ENCODE peak calls at places on chromosome 4, in seven cellular contexts. One of them, this sample, is unnamed.

GRCh38 chr4:15689540-15689939 is 7.9 kb downstream of the FAM200B start:
- DNase-seq in IMR-90: peak
- DNase-seq in sigmoid colon: no peak
- DNase-seq in HepG2: no peak
- DNase-seq in A549: no peak
- DNase-seq in breast epithelium: no peak
- DNase-seq in transverse colon: no peak
- DNase-seq in this sample: no peak

GRCh38 chr4:80036949-80037348 is 36.1 kb downstream of the ANTXR2 start:
- DNase-seq in sigmoid colon: no peak
- DNase-seq in HepG2: no peak
- DNase-seq in transverse colon: no peak
- DNase-seq in IMR-90: peak
- DNase-seq in A549: no peak
- DNase-seq in breast epithelium: no peak
- DNase-seq in this sample: peak

GRCh38 chr4:168852387-168852786 is 157.7 kb downstream of the CBR4 start:
- DNase-seq in HepG2: no peak
- DNase-seq in transverse colon: no peak
- DNase-seq in IMR-90: no peak
- DNase-seq in breast epithelium: no peak
- DNase-seq in sigmoid colon: no peak
- DNase-seq in A549: no peak
- DNase-seq in this sample: no peak

GRCh38 chr4:123546123-123546654 is 149.6 kb downstream of the SPRY1 start:
- DNase-seq in sigmoid colon: no peak
- DNase-seq in transverse colon: peak
- DNase-seq in IMR-90: no peak
- DNase-seq in A549: no peak
- DNase-seq in breast epithelium: no peak
- DNase-seq in HepG2: peak
- DNase-seq in this sample: no peak

GRCh38 chr4:126539771-126540170 is 1093.0 kb upstream of the INTU start:
- DNase-seq in sigmoid colon: no peak
- DNase-seq in breast epithelium: no peak
- DNase-seq in transverse colon: no peak
- DNase-seq in A549: no peak
- DNase-seq in HepG2: no peak
- DNase-seq in IMR-90: no peak
- DNase-seq in this sample: no peak

GRCh38 chr4:148540622-148541326 is 98.6 kb upstream of the NR3C2 start:
- DNase-seq in IMR-90: no peak
- DNase-seq in breast epithelium: no peak
- DNase-seq in HepG2: no peak
- DNase-seq in transverse colon: peak
- DNase-seq in A549: no peak
- DNase-seq in sigmoid colon: no peak
- DNase-seq in this sample: no peak

GRCh38 chr4:28287837-28288236 is 1427.2 kb downstream of the STIM2 start:
- DNase-seq in transverse colon: no peak
- DNase-seq in HepG2: no peak
- DNase-seq in breast epithelium: no peak
- DNase-seq in A549: peak
- DNase-seq in IMR-90: peak
- DNase-seq in sigmoid colon: no peak
- DNase-seq in this sample: no peak

GRCh38 chr4:152577708-152578421 is 42.0 kb upstream of the FBXW7 start:
- DNase-seq in breast epithelium: no peak
- DNase-seq in A549: no peak
- DNase-seq in transverse colon: no peak
- DNase-seq in sigmoid colon: no peak
- DNase-seq in IMR-90: no peak
- DNase-seq in HepG2: no peak
- DNase-seq in this sample: no peak

GRCh38 chr4:145189981-145190380 is 9.6 kb upstream of the OTUD4 start:
- DNase-seq in breast epithelium: no peak
- DNase-seq in IMR-90: peak
- DNase-seq in sigmoid colon: no peak
- DNase-seq in HepG2: no peak
- DNase-seq in A549: no peak
- DNase-seq in transverse colon: no peak
- DNase-seq in this sample: no peak

GRCh38 chr4:153205028-153205648 is 895 bp downstream of the TRIM2 start:
- DNase-seq in transverse colon: peak
- DNase-seq in sigmoid colon: no peak
- DNase-seq in A549: no peak
- DNase-seq in breast epithelium: no peak
- DNase-seq in IMR-90: no peak
- DNase-seq in HepG2: peak
- DNase-seq in this sample: no peak

GRCh38 chr4:167616471-167616870 is 382.2 kb upstream of the SPOCK3 start:
- DNase-seq in IMR-90: no peak
- DNase-seq in A549: no peak
- DNase-seq in sigmoid colon: no peak
- DNase-seq in transverse colon: no peak
- DNase-seq in breast epithelium: no peak
- DNase-seq in HepG2: no peak
- DNase-seq in this sample: no peak

GRCh38 chr4:20087512-20087911 is 164.2 kb upstream of the SLIT2 start:
- DNase-seq in IMR-90: no peak
- DNase-seq in A549: no peak
- DNase-seq in HepG2: no peak
- DNase-seq in sigmoid colon: no peak
- DNase-seq in breast epithelium: no peak
- DNase-seq in transverse colon: no peak
- DNase-seq in this sample: no peak

GRCh38 chr4:172813359-172813923 is 355.2 kb upstream of the GALNT7 start:
- DNase-seq in breast epithelium: no peak
- DNase-seq in sigmoid colon: no peak
- DNase-seq in HepG2: no peak
- DNase-seq in IMR-90: peak
- DNase-seq in A549: no peak
- DNase-seq in transverse colon: no peak
- DNase-seq in this sample: no peak

GRCh38 chr4:140718240-140718639 is 37.9 kb downstream of the TBC1D9 start:
- DNase-seq in HepG2: no peak
- DNase-seq in transverse colon: no peak
- DNase-seq in sigmoid colon: no peak
- DNase-seq in A549: no peak
- DNase-seq in breast epithelium: no peak
- DNase-seq in IMR-90: peak
- DNase-seq in this sample: no peak

GRCh38 chr4:145564540-145564939 is 54.6 kb upstream of the MMAA start:
- DNase-seq in HepG2: no peak
- DNase-seq in breast epithelium: no peak
- DNase-seq in sigmoid colon: no peak
- DNase-seq in IMR-90: no peak
- DNase-seq in transverse colon: no peak
- DNase-seq in A549: no peak
- DNase-seq in this sample: no peak

GRCh38 chr4:17771284-17771908 is 10.0 kb downstream of the FAM184B start:
- DNase-seq in A549: no peak
- DNase-seq in transverse colon: no peak
- DNase-seq in sigmoid colon: no peak
- DNase-seq in breast epithelium: no peak
- DNase-seq in IMR-90: no peak
- DNase-seq in HepG2: no peak
- DNase-seq in this sample: no peak

GRCh38 chr4:22417408-22417807 is 98.5 kb downstream of the ADGRA3 start:
- DNase-seq in HepG2: no peak
- DNase-seq in A549: no peak
- DNase-seq in transverse colon: no peak
- DNase-seq in IMR-90: no peak
- DNase-seq in sigmoid colon: no peak
- DNase-seq in breast epithelium: no peak
- DNase-seq in this sample: no peak

GRCh38 chr4:726235-726787 is 20.7 kb downstream of the PCGF3 start:
- DNase-seq in HepG2: no peak
- DNase-seq in IMR-90: peak
- DNase-seq in breast epithelium: no peak
- DNase-seq in sigmoid colon: no peak
- DNase-seq in transverse colon: no peak
- DNase-seq in A549: no peak
- DNase-seq in this sample: peak

GRCh38 chr4:78409612-78410202 is 141.9 kb upstream of the ANXA3 start:
- DNase-seq in transverse colon: no peak
- DNase-seq in A549: no peak
- DNase-seq in IMR-90: no peak
- DNase-seq in sigmoid colon: no peak
- DNase-seq in breast epithelium: no peak
- DNase-seq in HepG2: no peak
- DNase-seq in this sample: no peak

GRCh38 chr4:134905061-134905460 is 703.5 kb upstream of the PABPC4L start:
- DNase-seq in transverse colon: no peak
- DNase-seq in A549: no peak
- DNase-seq in sigmoid colon: no peak
- DNase-seq in IMR-90: no peak
- DNase-seq in breast epithelium: no peak
- DNase-seq in HepG2: no peak
- DNase-seq in this sample: no peak

GRCh38 chr4:109303141-109303499 is 662 bp upstream of the COL25A1 start:
- DNase-seq in transverse colon: no peak
- DNase-seq in breast epithelium: no peak
- DNase-seq in A549: no peak
- DNase-seq in IMR-90: no peak
- DNase-seq in HepG2: no peak
- DNase-seq in sigmoid colon: no peak
- DNase-seq in this sample: no peak

GRCh38 chr4:110625593-110626292 is 2.9 kb upstream of the PITX2 start:
- DNase-seq in breast epithelium: no peak
- DNase-seq in HepG2: no peak
- DNase-seq in transverse colon: no peak
- DNase-seq in sigmoid colon: no peak
- DNase-seq in IMR-90: no peak
- DNase-seq in A549: no peak
- DNase-seq in this sample: no peak

GRCh38 chr4:92447265-92447905 is 143.6 kb downstream of the GRID2 start:
- DNase-seq in HepG2: no peak
- DNase-seq in IMR-90: no peak
- DNase-seq in breast epithelium: no peak
- DNase-seq in sigmoid colon: no peak
- DNase-seq in A549: no peak
- DNase-seq in transverse colon: no peak
- DNase-seq in this sample: no peak
- TF ChIP-seq CTCF in HepG2: no peak
- TF ChIP-seq CTCF in IMR-90: no peak
- TF ChIP-seq CTCF in breast epithelium: no peak
- TF ChIP-seq CTCF in sigmoid colon: no peak
- TF ChIP-seq CTCF in A549: no peak
- TF ChIP-seq CTCF in transverse colon: no peak
- TF ChIP-seq CTCF in this sample: no peak

DNA sequence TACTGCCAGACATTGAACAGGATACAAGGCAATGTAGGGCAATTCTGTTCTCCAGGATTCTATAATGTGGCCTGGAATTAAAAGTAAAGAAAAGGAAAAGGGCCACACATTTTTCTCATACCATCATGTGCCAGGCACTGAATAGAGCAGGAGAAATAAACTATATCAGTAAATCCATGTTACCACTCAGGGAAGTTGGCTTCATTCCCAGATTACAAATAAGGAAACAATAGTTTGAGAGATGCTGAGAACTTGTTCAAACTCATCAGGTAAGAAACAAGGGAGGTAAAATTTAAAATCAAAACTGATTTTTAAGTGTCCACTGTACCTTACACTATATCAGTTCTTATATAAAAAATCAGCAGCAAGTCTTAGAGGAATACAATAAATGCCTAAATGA is 645.0 kb upstream of the ATOH1 start:
- DNase-seq in A549: no peak
- DNase-seq in HepG2: no peak
- DNase-seq in transverse colon: no peak
- DNase-seq in IMR-90: no peak
- DNase-seq in breast epithelium: no peak
- DNase-seq in sigmoid colon: no peak
- DNase-seq in this sample: no peak
- TF ChIP-seq POLR2A in A549: no peak
- TF ChIP-seq POLR2A in HepG2: no peak
- TF ChIP-seq POLR2A in transverse colon: no peak
- TF ChIP-seq POLR2A in IMR-90: no peak
- TF ChIP-seq POLR2A in breast epithelium: no peak
- TF ChIP-seq POLR2A in sigmoid colon: no peak
- TF ChIP-seq POLR2A in this sample: no peak

GRCh38 chr4:4328206-4328605 is 38.2 kb downstream of the ZBTB49 start:
- DNase-seq in HepG2: no peak
- DNase-seq in IMR-90: no peak
- DNase-seq in transverse colon: no peak
- DNase-seq in A549: no peak
- DNase-seq in sigmoid colon: peak
- DNase-seq in breast epithelium: no peak
- DNase-seq in this sample: no peak

GRCh38 chr4:4328840-4329239 is 38.8 kb downstream of the ZBTB49 start:
- DNase-seq in breast epithelium: no peak
- DNase-seq in transverse colon: no peak
- DNase-seq in HepG2: no peak
- DNase-seq in A549: no peak
- DNase-seq in IMR-90: no peak
- DNase-seq in sigmoid colon: peak
- DNase-seq in this sample: no peak

GRCh38 chr4:4329496-4329895 is 39.4 kb downstream of the ZBTB49 start:
- DNase-seq in A549: no peak
- DNase-seq in HepG2: no peak
- DNase-seq in breast epithelium: no peak
- DNase-seq in transverse colon: no peak
- DNase-seq in sigmoid colon: peak
- DNase-seq in IMR-90: no peak
- DNase-seq in this sample: no peak

GRCh38 chr4:4326136-4326535 is 36.1 kb downstream of the ZBTB49 start:
- DNase-seq in breast epithelium: no peak
- DNase-seq in HepG2: no peak
- DNase-seq in A549: no peak
- DNase-seq in transverse colon: no peak
- DNase-seq in sigmoid colon: peak
- DNase-seq in IMR-90: no peak
- DNase-seq in this sample: no peak

DNA sequence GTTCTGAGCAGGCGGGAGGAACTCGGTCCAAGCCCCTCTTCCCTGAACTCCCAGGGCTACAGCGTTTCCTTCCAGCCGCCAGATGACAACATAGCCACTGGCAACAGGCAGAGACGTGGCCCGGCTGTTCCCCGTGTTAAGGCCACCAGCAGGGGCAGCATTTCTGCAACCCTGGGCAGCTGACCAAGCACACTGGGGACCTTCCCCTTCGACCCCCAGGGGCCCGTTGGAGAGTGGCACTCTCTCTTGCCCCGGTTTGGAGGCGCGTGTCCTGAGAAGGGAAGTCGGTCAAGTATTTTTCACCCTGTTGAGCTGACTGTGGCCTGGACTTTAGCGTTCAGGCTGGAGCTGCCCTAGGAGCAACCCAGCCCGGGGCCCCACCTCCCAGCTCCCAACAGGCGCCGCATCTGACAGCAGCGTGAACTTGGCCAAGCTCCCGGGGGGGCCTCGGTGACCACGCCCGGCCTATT is 37.6 kb downstream of the ZBTB49 start:
- DNase-seq in sigmoid colon: peak
- DNase-seq in HepG2: peak
- DNase-seq in breast epithelium: peak
- DNase-seq in A549: peak
- DNase-seq in transverse colon: no peak
- DNase-seq in IMR-90: no peak
- DNase-seq in this sample: peak
- TF ChIP-seq CTCF in sigmoid colon: no peak
- TF ChIP-seq CTCF in HepG2: peak
- TF ChIP-seq CTCF in breast epithelium: no peak
- TF ChIP-seq CTCF in A549: no peak
- TF ChIP-seq CTCF in transverse colon: no peak
- TF ChIP-seq CTCF in IMR-90: peak
- TF ChIP-seq CTCF in this sample: peak

GRCh38 chr4:93827272-93827947 is 1.1 kb upstream of the ATOH1 start:
- DNase-seq in sigmoid colon: no peak
- DNase-seq in A549: no peak
- DNase-seq in transverse colon: peak
- DNase-seq in breast epithelium: no peak
- DNase-seq in IMR-90: no peak
- DNase-seq in HepG2: no peak
- DNase-seq in this sample: no peak
- TF ChIP-seq POLR2A in sigmoid colon: no peak
- TF ChIP-seq POLR2A in A549: no peak
- TF ChIP-seq POLR2A in transverse colon: no peak
- TF ChIP-seq POLR2A in breast epithelium: no peak
- TF ChIP-seq POLR2A in IMR-90: no peak
- TF ChIP-seq POLR2A in HepG2: no peak
- TF ChIP-seq POLR2A in this sample: no peak